ENCODE peak calls at places on chromosome 9, in nine cellular contexts. F is pancreas; I is OCI-LY7; O is pons; T is H1; W is AG09319; L is mucosa of descending colon; P is stimulated activated CD4-positive, alpha-beta T cell treated with anti-CD3 and anti-CD28 coated beads, Interleukin-2, amount 100 ng/mL, for 48 hours; X is stomach. K is an unnamed sample.

GRCh38 chr9:117073539-117074336 is 341.1 kb downstream of the ASTN2 start:
- DNase-seq in P (peak), X (no peak), O (peak), L (no peak), I (peak), W (no peak), T (peak), F (no peak), K (peak)

GRCh38 chr9:27436234-27436633 is 87.9 kb upstream of the IFNK start:
- DNase-seq in W (no peak), I (no peak), T (no peak), X (peak), L (no peak), P (no peak), O (no peak), F (no peak), K (no peak)

GRCh38 chr9:110641350-110641749 is 27.2 kb upstream of the MUSK start:
- DNase-seq in I (no peak), P (no peak), W (no peak), X (no peak), O (no peak), T (no peak), F (no peak), L (no peak), K (no peak)

GRCh38 chr9:109817146-109817845 is 37.3 kb downstream of the PALM2AKAP2 start:
- DNase-seq in I (no peak), T (no peak), W (no peak), X (no peak), L (no peak), O (peak), P (no peak), F (no peak), K (no peak)

GRCh38 chr9:134585746-134586706 is 55.6 kb upstream of the COL5A1 start:
- DNase-seq in X (no peak), T (no peak), P (no peak), L (no peak), W (no peak), F (peak), I (no peak), O (no peak), K (no peak)

GRCh38 chr9:32906213-32906612 is 95.2 kb downstream of the APTX start:
- DNase-seq in I (no peak), L (no peak), T (no peak), W (no peak), O (peak), F (no peak), P (no peak), X (no peak), K (no peak)

GRCh38 chr9:105510024-105510423 is 47.9 kb upstream of the FKTN start:
- DNase-seq in I (no peak), T (no peak), X (no peak), F (no peak), P (no peak), W (peak), L (no peak), O (no peak), K (no peak)

GRCh38 chr9:91119679-91120078 is 242.0 kb downstream of the AUH start:
- DNase-seq in T (no peak), F (no peak), L (no peak), I (no peak), X (no peak), P (no peak), O (no peak), W (no peak), K (no peak)

GRCh38 chr9:347667-348292 is 133.1 kb downstream of the DOCK8 start:
- DNase-seq in P (no peak), T (no peak), X (no peak), I (peak), O (peak), F (no peak), L (no peak), W (no peak), K (no peak)

GRCh38 chr9:108356806-108357205 is 499.0 kb downstream of the ACTL7B start:
- DNase-seq in L (no peak), T (no peak), W (no peak), X (no peak), O (no peak), F (no peak), I (no peak), P (no peak), K (no peak)

GRCh38 chr9:27090716-27091115 is 18.3 kb upstream of the TEK start:
- DNase-seq in L (no peak), X (no peak), W (no peak), I (no peak), F (no peak), T (no peak), O (no peak), P (no peak), K (no peak)